ENCODE peak calls at places on chromosomes 6 and 20, in seven cellular contexts. One of them, this sample, is unnamed.

GRCh38 chr6:108492131-108492766 is 68.5 kb upstream of the FOXO3 start:
- DNase-seq in SJSA1: no peak
- DNase-seq in lower leg skin: no peak
- DNase-seq in cardiac septum: no peak
- DNase-seq in activated T-helper 1 cell treated with anti-CD3 and anti-CD28 coated beads, Interleukin-12 subunit alpha, Interleukin-12 subunit beta, Interleukin-2, Interleukin-4 antibody, amounts not matched to agents 30 ng/mL and 10 ng/mL and 1 ng/mL, durations not matched to agents 14 hours and 24 hours and 36 hours: no peak
- DNase-seq in amniotic epithelial cell: peak
- DNase-seq in progenitor cell of endocrine pancreas: no peak
- DNase-seq in this sample: no peak

GRCh38 chr6:137697267-137697938 is 169.7 kb upstream of the TNFAIP3 start:
- DNase-seq in cardiac septum: no peak
- DNase-seq in amniotic epithelial cell: peak
- DNase-seq in activated T-helper 1 cell treated with anti-CD3 and anti-CD28 coated beads, Interleukin-12 subunit alpha, Interleukin-12 subunit beta, Interleukin-2, Interleukin-4 antibody, amounts not matched to agents 30 ng/mL and 10 ng/mL and 1 ng/mL, durations not matched to agents 14 hours and 24 hours and 36 hours: no peak
- DNase-seq in progenitor cell of endocrine pancreas: no peak
- DNase-seq in SJSA1: peak
- DNase-seq in lower leg skin: no peak
- DNase-seq in this sample: no peak

GRCh38 chr20:48736231-48736630 is 91.6 kb downstream of the PREX1 start:
- DNase-seq in lower leg skin: no peak
- DNase-seq in SJSA1: no peak
- DNase-seq in amniotic epithelial cell: no peak
- DNase-seq in progenitor cell of endocrine pancreas: no peak
- DNase-seq in activated T-helper 1 cell treated with anti-CD3 and anti-CD28 coated beads, Interleukin-12 subunit alpha, Interleukin-12 subunit beta, Interleukin-2, Interleukin-4 antibody, amounts not matched to agents 30 ng/mL and 10 ng/mL and 1 ng/mL, durations not matched to agents 14 hours and 24 hours and 36 hours: no peak
- DNase-seq in cardiac septum: no peak
- DNase-seq in this sample: no peak

GRCh38 chr6:73041051-73041450 is 184.2 kb downstream of the KHDC1L start:
- DNase-seq in SJSA1: no peak
- DNase-seq in amniotic epithelial cell: no peak
- DNase-seq in activated T-helper 1 cell treated with anti-CD3 and anti-CD28 coated beads, Interleukin-12 subunit alpha, Interleukin-12 subunit beta, Interleukin-2, Interleukin-4 antibody, amounts not matched to agents 30 ng/mL and 10 ng/mL and 1 ng/mL, durations not matched to agents 14 hours and 24 hours and 36 hours: no peak
- DNase-seq in cardiac septum: no peak
- DNase-seq in progenitor cell of endocrine pancreas: no peak
- DNase-seq in lower leg skin: no peak
- DNase-seq in this sample: no peak

GRCh38 chr6:87274660-87275273 is 47.6 kb upstream of the SMIM8 start:
- DNase-seq in lower leg skin: no peak
- DNase-seq in amniotic epithelial cell: peak
- DNase-seq in activated T-helper 1 cell treated with anti-CD3 and anti-CD28 coated beads, Interleukin-12 subunit alpha, Interleukin-12 subunit beta, Interleukin-2, Interleukin-4 antibody, amounts not matched to agents 30 ng/mL and 10 ng/mL and 1 ng/mL, durations not matched to agents 14 hours and 24 hours and 36 hours: no peak
- DNase-seq in cardiac septum: no peak
- DNase-seq in progenitor cell of endocrine pancreas: no peak
- DNase-seq in SJSA1: no peak
- DNase-seq in this sample: no peak

GRCh38 chr6:159919011-159919511 is 28.3 kb downstream of the MAS1 start:
- DNase-seq in activated T-helper 1 cell treated with anti-CD3 and anti-CD28 coated beads, Interleukin-12 subunit alpha, Interleukin-12 subunit beta, Interleukin-2, Interleukin-4 antibody, amounts not matched to agents 30 ng/mL and 10 ng/mL and 1 ng/mL, durations not matched to agents 14 hours and 24 hours and 36 hours: no peak
- DNase-seq in progenitor cell of endocrine pancreas: no peak
- DNase-seq in lower leg skin: no peak
- DNase-seq in amniotic epithelial cell: peak
- DNase-seq in SJSA1: peak
- DNase-seq in cardiac septum: no peak
- DNase-seq in this sample: no peak

GRCh38 chr6:10511477-10511876 is 9.7 kb upstream of the GCNT2 start:
- DNase-seq in activated T-helper 1 cell treated with anti-CD3 and anti-CD28 coated beads, Interleukin-12 subunit alpha, Interleukin-12 subunit beta, Interleukin-2, Interleukin-4 antibody, amounts not matched to agents 30 ng/mL and 10 ng/mL and 1 ng/mL, durations not matched to agents 14 hours and 24 hours and 36 hours: no peak
- DNase-seq in SJSA1: no peak
- DNase-seq in lower leg skin: no peak
- DNase-seq in cardiac septum: no peak
- DNase-seq in progenitor cell of endocrine pancreas: no peak
- DNase-seq in amniotic epithelial cell: peak
- DNase-seq in this sample: no peak

GRCh38 chr6:169807699-169808607 is 56.5 kb downstream of the ERMARD start:
- DNase-seq in progenitor cell of endocrine pancreas: no peak
- DNase-seq in amniotic epithelial cell: no peak
- DNase-seq in cardiac septum: peak
- DNase-seq in activated T-helper 1 cell treated with anti-CD3 and anti-CD28 coated beads, Interleukin-12 subunit alpha, Interleukin-12 subunit beta, Interleukin-2, Interleukin-4 antibody, amounts not matched to agents 30 ng/mL and 10 ng/mL and 1 ng/mL, durations not matched to agents 14 hours and 24 hours and 36 hours: no peak
- DNase-seq in SJSA1: peak
- DNase-seq in lower leg skin: peak
- DNase-seq in this sample: no peak

GRCh38 chr6:2973656-2974055 is 2.3 kb upstream of the SERPINB6 start:
- DNase-seq in activated T-helper 1 cell treated with anti-CD3 and anti-CD28 coated beads, Interleukin-12 subunit alpha, Interleukin-12 subunit beta, Interleukin-2, Interleukin-4 antibody, amounts not matched to agents 30 ng/mL and 10 ng/mL and 1 ng/mL, durations not matched to agents 14 hours and 24 hours and 36 hours: no peak
- DNase-seq in amniotic epithelial cell: peak
- DNase-seq in lower leg skin: no peak
- DNase-seq in SJSA1: peak
- DNase-seq in progenitor cell of endocrine pancreas: no peak
- DNase-seq in cardiac septum: no peak
- DNase-seq in this sample: no peak

GRCh38 chr6:3887150-3887700 is 38.1 kb downstream of the FAM50B start:
- DNase-seq in amniotic epithelial cell: peak
- DNase-seq in SJSA1: no peak
- DNase-seq in progenitor cell of endocrine pancreas: no peak
- DNase-seq in lower leg skin: peak
- DNase-seq in cardiac septum: no peak
- DNase-seq in activated T-helper 1 cell treated with anti-CD3 and anti-CD28 coated beads, Interleukin-12 subunit alpha, Interleukin-12 subunit beta, Interleukin-2, Interleukin-4 antibody, amounts not matched to agents 30 ng/mL and 10 ng/mL and 1 ng/mL, durations not matched to agents 14 hours and 24 hours and 36 hours: no peak
- DNase-seq in this sample: no peak

GRCh38 chr20:34824026-34824860 is 1.2 kb downstream of the NCOA6 start:
- DNase-seq in cardiac septum: peak
- DNase-seq in lower leg skin: peak
- DNase-seq in activated T-helper 1 cell treated with anti-CD3 and anti-CD28 coated beads, Interleukin-12 subunit alpha, Interleukin-12 subunit beta, Interleukin-2, Interleukin-4 antibody, amounts not matched to agents 30 ng/mL and 10 ng/mL and 1 ng/mL, durations not matched to agents 14 hours and 24 hours and 36 hours: peak
- DNase-seq in SJSA1: peak
- DNase-seq in amniotic epithelial cell: peak
- DNase-seq in progenitor cell of endocrine pancreas: peak
- DNase-seq in this sample: peak

GRCh38 chr6:28212510-28213212 is 12.4 kb upstream of the ZSCAN9 start:
- DNase-seq in progenitor cell of endocrine pancreas: no peak
- DNase-seq in SJSA1: peak
- DNase-seq in amniotic epithelial cell: peak
- DNase-seq in cardiac septum: no peak
- DNase-seq in lower leg skin: no peak
- DNase-seq in activated T-helper 1 cell treated with anti-CD3 and anti-CD28 coated beads, Interleukin-12 subunit alpha, Interleukin-12 subunit beta, Interleukin-2, Interleukin-4 antibody, amounts not matched to agents 30 ng/mL and 10 ng/mL and 1 ng/mL, durations not matched to agents 14 hours and 24 hours and 36 hours: no peak
- DNase-seq in this sample: no peak

GRCh38 chr20:59514554-59514953 is 89.8 kb upstream of the PHACTR3 start:
- DNase-seq in activated T-helper 1 cell treated with anti-CD3 and anti-CD28 coated beads, Interleukin-12 subunit alpha, Interleukin-12 subunit beta, Interleukin-2, Interleukin-4 antibody, amounts not matched to agents 30 ng/mL and 10 ng/mL and 1 ng/mL, durations not matched to agents 14 hours and 24 hours and 36 hours: no peak
- DNase-seq in amniotic epithelial cell: no peak
- DNase-seq in cardiac septum: no peak
- DNase-seq in lower leg skin: no peak
- DNase-seq in progenitor cell of endocrine pancreas: no peak
- DNase-seq in SJSA1: no peak
- DNase-seq in this sample: no peak

GRCh38 chr20:51345601-51346101 is 196.9 kb downstream of the NFATC2 start:
- DNase-seq in progenitor cell of endocrine pancreas: no peak
- DNase-seq in cardiac septum: peak
- DNase-seq in amniotic epithelial cell: peak
- DNase-seq in activated T-helper 1 cell treated with anti-CD3 and anti-CD28 coated beads, Interleukin-12 subunit alpha, Interleukin-12 subunit beta, Interleukin-2, Interleukin-4 antibody, amounts not matched to agents 30 ng/mL and 10 ng/mL and 1 ng/mL, durations not matched to agents 14 hours and 24 hours and 36 hours: no peak
- DNase-seq in SJSA1: no peak
- DNase-seq in lower leg skin: no peak
- DNase-seq in this sample: peak

GRCh38 chr6:72446427-72446826 is 175.4 kb upstream of the KCNQ5 start:
- DNase-seq in activated T-helper 1 cell treated with anti-CD3 and anti-CD28 coated beads, Interleukin-12 subunit alpha, Interleukin-12 subunit beta, Interleukin-2, Interleukin-4 antibody, amounts not matched to agents 30 ng/mL and 10 ng/mL and 1 ng/mL, durations not matched to agents 14 hours and 24 hours and 36 hours: no peak
- DNase-seq in amniotic epithelial cell: peak
- DNase-seq in progenitor cell of endocrine pancreas: no peak
- DNase-seq in SJSA1: no peak
- DNase-seq in cardiac septum: no peak
- DNase-seq in lower leg skin: no peak
- DNase-seq in this sample: no peak

GRCh38 chr20:57686931-57687652 is 22.7 kb downstream of the PMEPA1 start:
- DNase-seq in SJSA1: no peak
- DNase-seq in cardiac septum: no peak
- DNase-seq in lower leg skin: peak
- DNase-seq in activated T-helper 1 cell treated with anti-CD3 and anti-CD28 coated beads, Interleukin-12 subunit alpha, Interleukin-12 subunit beta, Interleukin-2, Interleukin-4 antibody, amounts not matched to agents 30 ng/mL and 10 ng/mL and 1 ng/mL, durations not matched to agents 14 hours and 24 hours and 36 hours: no peak
- DNase-seq in amniotic epithelial cell: no peak
- DNase-seq in progenitor cell of endocrine pancreas: no peak
- DNase-seq in this sample: no peak

GRCh38 chr6:157269261-157269794 is 54.0 kb downstream of the TMEM242 start:
- DNase-seq in cardiac septum: peak
- DNase-seq in lower leg skin: peak
- DNase-seq in progenitor cell of endocrine pancreas: no peak
- DNase-seq in SJSA1: no peak
- DNase-seq in activated T-helper 1 cell treated with anti-CD3 and anti-CD28 coated beads, Interleukin-12 subunit alpha, Interleukin-12 subunit beta, Interleukin-2, Interleukin-4 antibody, amounts not matched to agents 30 ng/mL and 10 ng/mL and 1 ng/mL, durations not matched to agents 14 hours and 24 hours and 36 hours: no peak
- DNase-seq in amniotic epithelial cell: peak
- DNase-seq in this sample: no peak

GRCh38 chr20:13777171-13777601 is 7.5 kb downstream of the ESF1 start:
- DNase-seq in progenitor cell of endocrine pancreas: no peak
- DNase-seq in amniotic epithelial cell: no peak
- DNase-seq in cardiac septum: no peak
- DNase-seq in activated T-helper 1 cell treated with anti-CD3 and anti-CD28 coated beads, Interleukin-12 subunit alpha, Interleukin-12 subunit beta, Interleukin-2, Interleukin-4 antibody, amounts not matched to agents 30 ng/mL and 10 ng/mL and 1 ng/mL, durations not matched to agents 14 hours and 24 hours and 36 hours: no peak
- DNase-seq in SJSA1: no peak
- DNase-seq in lower leg skin: no peak
- DNase-seq in this sample: no peak

GRCh38 chr6:290111-290932 is 2.0 kb upstream of the DUSP22 start:
- DNase-seq in SJSA1: no peak
- DNase-seq in progenitor cell of endocrine pancreas: no peak
- DNase-seq in lower leg skin: no peak
- DNase-seq in cardiac septum: no peak
- DNase-seq in amniotic epithelial cell: no peak
- DNase-seq in activated T-helper 1 cell treated with anti-CD3 and anti-CD28 coated beads, Interleukin-12 subunit alpha, Interleukin-12 subunit beta, Interleukin-2, Interleukin-4 antibody, amounts not matched to agents 30 ng/mL and 10 ng/mL and 1 ng/mL, durations not matched to agents 14 hours and 24 hours and 36 hours: no peak
- DNase-seq in this sample: no peak

GRCh38 chr20:50113420-50114224 is 672 bp upstream of the UBE2V1 start:
- DNase-seq in activated T-helper 1 cell treated with anti-CD3 and anti-CD28 coated beads, Interleukin-12 subunit alpha, Interleukin-12 subunit beta, Interleukin-2, Interleukin-4 antibody, amounts not matched to agents 30 ng/mL and 10 ng/mL and 1 ng/mL, durations not matched to agents 14 hours and 24 hours and 36 hours: no peak
- DNase-seq in SJSA1: no peak
- DNase-seq in progenitor cell of endocrine pancreas: no peak
- DNase-seq in amniotic epithelial cell: no peak
- DNase-seq in cardiac septum: no peak
- DNase-seq in lower leg skin: no peak
- DNase-seq in this sample: peak

GRCh38 chr6:153018355-153018754 is 15.8 kb upstream of the MTRF1L start:
- DNase-seq in progenitor cell of endocrine pancreas: no peak
- DNase-seq in activated T-helper 1 cell treated with anti-CD3 and anti-CD28 coated beads, Interleukin-12 subunit alpha, Interleukin-12 subunit beta, Interleukin-2, Interleukin-4 antibody, amounts not matched to agents 30 ng/mL and 10 ng/mL and 1 ng/mL, durations not matched to agents 14 hours and 24 hours and 36 hours: no peak
- DNase-seq in amniotic epithelial cell: no peak
- DNase-seq in lower leg skin: no peak
- DNase-seq in SJSA1: no peak
- DNase-seq in cardiac septum: no peak
- DNase-seq in this sample: no peak

GRCh38 chr6:160973311-160973710 is 18.3 kb upstream of the MAP3K4 start:
- DNase-seq in cardiac septum: peak
- DNase-seq in SJSA1: no peak
- DNase-seq in lower leg skin: no peak
- DNase-seq in activated T-helper 1 cell treated with anti-CD3 and anti-CD28 coated beads, Interleukin-12 subunit alpha, Interleukin-12 subunit beta, Interleukin-2, Interleukin-4 antibody, amounts not matched to agents 30 ng/mL and 10 ng/mL and 1 ng/mL, durations not matched to agents 14 hours and 24 hours and 36 hours: no peak
- DNase-seq in amniotic epithelial cell: peak
- DNase-seq in progenitor cell of endocrine pancreas: no peak
- DNase-seq in this sample: no peak

GRCh38 chr6:93393554-93394074 is 25.7 kb downstream of the EPHA7 start:
- DNase-seq in SJSA1: no peak
- DNase-seq in activated T-helper 1 cell treated with anti-CD3 and anti-CD28 coated beads, Interleukin-12 subunit alpha, Interleukin-12 subunit beta, Interleukin-2, Interleukin-4 antibody, amounts not matched to agents 30 ng/mL and 10 ng/mL and 1 ng/mL, durations not matched to agents 14 hours and 24 hours and 36 hours: no peak
- DNase-seq in lower leg skin: no peak
- DNase-seq in progenitor cell of endocrine pancreas: no peak
- DNase-seq in amniotic epithelial cell: no peak
- DNase-seq in cardiac septum: no peak
- DNase-seq in this sample: no peak

GRCh38 chr6:148491638-148492210 is 149.1 kb downstream of the SASH1 start:
- DNase-seq in activated T-helper 1 cell treated with anti-CD3 and anti-CD28 coated beads, Interleukin-12 subunit alpha, Interleukin-12 subunit beta, Interleukin-2, Interleukin-4 antibody, amounts not matched to agents 30 ng/mL and 10 ng/mL and 1 ng/mL, durations not matched to agents 14 hours and 24 hours and 36 hours: no peak
- DNase-seq in SJSA1: no peak
- DNase-seq in progenitor cell of endocrine pancreas: no peak
- DNase-seq in cardiac septum: no peak
- DNase-seq in lower leg skin: no peak
- DNase-seq in amniotic epithelial cell: no peak
- DNase-seq in this sample: no peak

GRCh38 chr6:31558631-31559500 is 11.5 kb downstream of the NFKBIL1 start:
- DNase-seq in SJSA1: no peak
- DNase-seq in progenitor cell of endocrine pancreas: no peak
- DNase-seq in lower leg skin: no peak
- DNase-seq in amniotic epithelial cell: peak
- DNase-seq in activated T-helper 1 cell treated with anti-CD3 and anti-CD28 coated beads, Interleukin-12 subunit alpha, Interleukin-12 subunit beta, Interleukin-2, Interleukin-4 antibody, amounts not matched to agents 30 ng/mL and 10 ng/mL and 1 ng/mL, durations not matched to agents 14 hours and 24 hours and 36 hours: peak
- DNase-seq in cardiac septum: peak
- DNase-seq in this sample: no peak

GRCh38 chr6:62283828-62284411 is 2.1 kb downstream of the KHDRBS2 start:
- DNase-seq in amniotic epithelial cell: peak
- DNase-seq in lower leg skin: no peak
- DNase-seq in activated T-helper 1 cell treated with anti-CD3 and anti-CD28 coated beads, Interleukin-12 subunit alpha, Interleukin-12 subunit beta, Interleukin-2, Interleukin-4 antibody, amounts not matched to agents 30 ng/mL and 10 ng/mL and 1 ng/mL, durations not matched to agents 14 hours and 24 hours and 36 hours: no peak
- DNase-seq in SJSA1: no peak
- DNase-seq in cardiac septum: no peak
- DNase-seq in progenitor cell of endocrine pancreas: peak
- DNase-seq in this sample: no peak

GRCh38 chr6:45148711-45149341 is 179.3 kb upstream of the RUNX2 start:
- DNase-seq in SJSA1: no peak
- DNase-seq in cardiac septum: no peak
- DNase-seq in activated T-helper 1 cell treated with anti-CD3 and anti-CD28 coated beads, Interleukin-12 subunit alpha, Interleukin-12 subunit beta, Interleukin-2, Interleukin-4 antibody, amounts not matched to agents 30 ng/mL and 10 ng/mL and 1 ng/mL, durations not matched to agents 14 hours and 24 hours and 36 hours: no peak
- DNase-seq in lower leg skin: no peak
- DNase-seq in progenitor cell of endocrine pancreas: no peak
- DNase-seq in amniotic epithelial cell: peak
- DNase-seq in this sample: no peak

GRCh38 chr6:44116643-44117382 is 10.4 kb downstream of the MRPL14 start:
- DNase-seq in amniotic epithelial cell: peak
- DNase-seq in progenitor cell of endocrine pancreas: no peak
- DNase-seq in lower leg skin: no peak
- DNase-seq in activated T-helper 1 cell treated with anti-CD3 and anti-CD28 coated beads, Interleukin-12 subunit alpha, Interleukin-12 subunit beta, Interleukin-2, Interleukin-4 antibody, amounts not matched to agents 30 ng/mL and 10 ng/mL and 1 ng/mL, durations not matched to agents 14 hours and 24 hours and 36 hours: no peak
- DNase-seq in SJSA1: no peak
- DNase-seq in cardiac septum: no peak
- DNase-seq in this sample: no peak

GRCh38 chr6:18147160-18147559 is 7.7 kb downstream of the TPMT start:
- DNase-seq in progenitor cell of endocrine pancreas: no peak
- DNase-seq in SJSA1: no peak
- DNase-seq in cardiac septum: no peak
- DNase-seq in amniotic epithelial cell: peak
- DNase-seq in lower leg skin: no peak
- DNase-seq in activated T-helper 1 cell treated with anti-CD3 and anti-CD28 coated beads, Interleukin-12 subunit alpha, Interleukin-12 subunit beta, Interleukin-2, Interleukin-4 antibody, amounts not matched to agents 30 ng/mL and 10 ng/mL and 1 ng/mL, durations not matched to agents 14 hours and 24 hours and 36 hours: no peak
- DNase-seq in this sample: no peak

GRCh38 chr20:33721391-33722140 is 1.5 kb upstream of the PXMP4 start:
- DNase-seq in progenitor cell of endocrine pancreas: no peak
- DNase-seq in lower leg skin: no peak
- DNase-seq in cardiac septum: no peak
- DNase-seq in SJSA1: no peak
- DNase-seq in amniotic epithelial cell: no peak
- DNase-seq in activated T-helper 1 cell treated with anti-CD3 and anti-CD28 coated beads, Interleukin-12 subunit alpha, Interleukin-12 subunit beta, Interleukin-2, Interleukin-4 antibody, amounts not matched to agents 30 ng/mL and 10 ng/mL and 1 ng/mL, durations not matched to agents 14 hours and 24 hours and 36 hours: no peak
- DNase-seq in this sample: no peak

GRCh38 chr6:90302320-90302719 is 5.7 kb upstream of the BACH2 start:
- DNase-seq in amniotic epithelial cell: no peak
- DNase-seq in progenitor cell of endocrine pancreas: no peak
- DNase-seq in SJSA1: no peak
- DNase-seq in lower leg skin: no peak
- DNase-seq in cardiac septum: no peak
- DNase-seq in activated T-helper 1 cell treated with anti-CD3 and anti-CD28 coated beads, Interleukin-12 subunit alpha, Interleukin-12 subunit beta, Interleukin-2, Interleukin-4 antibody, amounts not matched to agents 30 ng/mL and 10 ng/mL and 1 ng/mL, durations not matched to agents 14 hours and 24 hours and 36 hours: no peak
- DNase-seq in this sample: no peak

GRCh38 chr6:80436663-80437062 is 330.2 kb downstream of the BCKDHB start:
- DNase-seq in activated T-helper 1 cell treated with anti-CD3 and anti-CD28 coated beads, Interleukin-12 subunit alpha, Interleukin-12 subunit beta, Interleukin-2, Interleukin-4 antibody, amounts not matched to agents 30 ng/mL and 10 ng/mL and 1 ng/mL, durations not matched to agents 14 hours and 24 hours and 36 hours: no peak
- DNase-seq in SJSA1: no peak
- DNase-seq in lower leg skin: no peak
- DNase-seq in cardiac septum: no peak
- DNase-seq in amniotic epithelial cell: no peak
- DNase-seq in progenitor cell of endocrine pancreas: no peak
- DNase-seq in this sample: no peak

GRCh38 chr6:42407379-42407778 is 44.3 kb downstream of the TRERF1 start:
- DNase-seq in SJSA1: peak
- DNase-seq in progenitor cell of endocrine pancreas: no peak
- DNase-seq in activated T-helper 1 cell treated with anti-CD3 and anti-CD28 coated beads, Interleukin-12 subunit alpha, Interleukin-12 subunit beta, Interleukin-2, Interleukin-4 antibody, amounts not matched to agents 30 ng/mL and 10 ng/mL and 1 ng/mL, durations not matched to agents 14 hours and 24 hours and 36 hours: no peak
- DNase-seq in lower leg skin: no peak
- DNase-seq in cardiac septum: no peak
- DNase-seq in amniotic epithelial cell: peak
- DNase-seq in this sample: no peak

GRCh38 chr6:159608961-159609673 is 83.9 kb downstream of the SOD2 start:
- DNase-seq in amniotic epithelial cell: no peak
- DNase-seq in progenitor cell of endocrine pancreas: no peak
- DNase-seq in cardiac septum: no peak
- DNase-seq in SJSA1: no peak
- DNase-seq in activated T-helper 1 cell treated with anti-CD3 and anti-CD28 coated beads, Interleukin-12 subunit alpha, Interleukin-12 subunit beta, Interleukin-2, Interleukin-4 antibody, amounts not matched to agents 30 ng/mL and 10 ng/mL and 1 ng/mL, durations not matched to agents 14 hours and 24 hours and 36 hours: no peak
- DNase-seq in lower leg skin: no peak
- DNase-seq in this sample: no peak

GRCh38 chr6:136250686-136251008 is 536 bp upstream of the MTFR2 start:
- DNase-seq in lower leg skin: no peak
- DNase-seq in activated T-helper 1 cell treated with anti-CD3 and anti-CD28 coated beads, Interleukin-12 subunit alpha, Interleukin-12 subunit beta, Interleukin-2, Interleukin-4 antibody, amounts not matched to agents 30 ng/mL and 10 ng/mL and 1 ng/mL, durations not matched to agents 14 hours and 24 hours and 36 hours: no peak
- DNase-seq in progenitor cell of endocrine pancreas: no peak
- DNase-seq in SJSA1: no peak
- DNase-seq in amniotic epithelial cell: no peak
- DNase-seq in cardiac septum: no peak
- DNase-seq in this sample: no peak

GRCh38 chr20:57672164-57672563 is 37.7 kb downstream of the PMEPA1 start:
- DNase-seq in progenitor cell of endocrine pancreas: no peak
- DNase-seq in activated T-helper 1 cell treated with anti-CD3 and anti-CD28 coated beads, Interleukin-12 subunit alpha, Interleukin-12 subunit beta, Interleukin-2, Interleukin-4 antibody, amounts not matched to agents 30 ng/mL and 10 ng/mL and 1 ng/mL, durations not matched to agents 14 hours and 24 hours and 36 hours: no peak
- DNase-seq in amniotic epithelial cell: no peak
- DNase-seq in cardiac septum: no peak
- DNase-seq in lower leg skin: peak
- DNase-seq in SJSA1: no peak
- DNase-seq in this sample: no peak

GRCh38 chr6:149112976-149113375 is 204.5 kb upstream of the TAB2 start:
- DNase-seq in SJSA1: no peak
- DNase-seq in progenitor cell of endocrine pancreas: no peak
- DNase-seq in activated T-helper 1 cell treated with anti-CD3 and anti-CD28 coated beads, Interleukin-12 subunit alpha, Interleukin-12 subunit beta, Interleukin-2, Interleukin-4 antibody, amounts not matched to agents 30 ng/mL and 10 ng/mL and 1 ng/mL, durations not matched to agents 14 hours and 24 hours and 36 hours: no peak
- DNase-seq in cardiac septum: no peak
- DNase-seq in lower leg skin: no peak
- DNase-seq in amniotic epithelial cell: no peak
- DNase-seq in this sample: no peak

GRCh38 chr20:1848378-1848777 is 46.8 kb upstream of the SIRPA start:
- DNase-seq in SJSA1: no peak
- DNase-seq in progenitor cell of endocrine pancreas: no peak
- DNase-seq in cardiac septum: no peak
- DNase-seq in lower leg skin: no peak
- DNase-seq in amniotic epithelial cell: no peak
- DNase-seq in activated T-helper 1 cell treated with anti-CD3 and anti-CD28 coated beads, Interleukin-12 subunit alpha, Interleukin-12 subunit beta, Interleukin-2, Interleukin-4 antibody, amounts not matched to agents 30 ng/mL and 10 ng/mL and 1 ng/mL, durations not matched to agents 14 hours and 24 hours and 36 hours: no peak
- DNase-seq in this sample: no peak

This sample was measured in RWPE2.